ENCODE peak calls at places on chromosomes 4 and X, in eight cellular contexts. E is upper lobe of right lung, A is HFF-Myc, N is AG09319, G is GM23338, X is left lung, I is heart right ventricle, B is cardiac fibroblast. V is an unnamed sample.

GRCh38 chr4:34202154-34202553 is 2042.2 kb downstream of the ARAP2 start:
- DNase-seq in E (no peak), N (no peak), X (no peak), G (no peak), I (no peak), A (no peak), B (no peak), V (no peak)

GRCh38 chrX:1910207-1910470 is 295.3 kb downstream of the ASMT start:
- DNase-seq in X (no peak), A (no peak), G (no peak), E (no peak), I (no peak), N (no peak), B (no peak), V (no peak)

GRCh38 chr4:137541181-137541580 is 8.9 kb upstream of the PCDH18 start:
- DNase-seq in G (no peak), I (no peak), A (no peak), N (no peak), B (no peak), X (no peak), E (no peak), V (no peak)

GRCh38 chrX:97267376-97267775 is 383.7 kb downstream of the RPA4 start:
- DNase-seq in X (no peak), G (no peak), B (peak; percentile 14), E (no peak), A (no peak), N (no peak), I (no peak), V (no peak)

GRCh38 chr4:10015140-10015753 is 6.0 kb downstream of the SLC2A9 start:
- DNase-seq in B (peak; percentile 79), G (peak; percentile 82), X (no peak), E (no peak), N (no peak), A (no peak), I (no peak), V (no peak)

GRCh38 chr4:617644-618330 is 7.6 kb upstream of the PDE6B start:
- DNase-seq in E (peak; percentile 74), B (no peak), G (peak; percentile 65), X (peak; percentile 56), N (no peak), I (no peak), A (no peak), V (peak; percentile 72)

GRCh38 chrX:144388738-144389137 is 504.9 kb downstream of the UBE2NL start:
- DNase-seq in N (no peak), X (no peak), I (no peak), A (no peak), B (no peak), G (no peak), E (no peak), V (no peak)

GRCh38 chr4:118765399-118765798 is 70.5 kb downstream of the SEC24D start:
- DNase-seq in B (peak; percentile 96), X (no peak), I (no peak), N (peak; percentile 98), G (no peak), A (peak; percentile 99), E (no peak), V (no peak)

GRCh38 chr4:75686346-75686745 is 13.1 kb upstream of the G3BP2 start:
- DNase-seq in E (no peak), A (no peak), G (no peak), B (no peak), X (no peak), N (no peak), I (no peak), V (no peak)

GRCh38 chr4:181194096-181194495 is 1049.1 kb upstream of the TENM3 start:
- DNase-seq in X (no peak), A (no peak), E (no peak), B (no peak), I (no peak), N (no peak), G (no peak), V (no peak)

GRCh38 chrX:152635941-152636340 is 1.8 kb upstream of the GABRQ start:
- DNase-seq in E (no peak), B (peak; percentile 70), I (no peak), G (peak; percentile 79), A (no peak), N (peak; percentile 31), X (no peak), V (no peak)

GRCh38 chr4:183838987-183839712 is 66.0 kb upstream of the STOX2 start:
- DNase-seq in G (peak; percentile 70), B (peak; percentile 32), X (no peak), I (no peak), A (no peak), E (no peak), N (no peak), V (no peak)

GRCh38 chr4:86160423-86160822 is 199.4 kb downstream of the MAPK10 start:
- DNase-seq in B (peak; percentile 4), G (no peak), X (no peak), E (no peak), N (no peak), I (no peak), A (no peak), V (no peak)

GRCh38 chrX:132022115-132022862 is 813 bp upstream of the STK26 start:
- DNase-seq in N (no peak), A (no peak), B (peak; percentile 18), X (no peak), G (peak; percentile 14), I (no peak), E (no peak), V (no peak)

GRCh38 chr4:138275216-138275615 is 33.1 kb upstream of the SLC7A11 start:
- DNase-seq in I (no peak), G (no peak), A (no peak), B (peak; percentile 46), E (no peak), X (no peak), N (no peak), V (no peak)

DNA sequence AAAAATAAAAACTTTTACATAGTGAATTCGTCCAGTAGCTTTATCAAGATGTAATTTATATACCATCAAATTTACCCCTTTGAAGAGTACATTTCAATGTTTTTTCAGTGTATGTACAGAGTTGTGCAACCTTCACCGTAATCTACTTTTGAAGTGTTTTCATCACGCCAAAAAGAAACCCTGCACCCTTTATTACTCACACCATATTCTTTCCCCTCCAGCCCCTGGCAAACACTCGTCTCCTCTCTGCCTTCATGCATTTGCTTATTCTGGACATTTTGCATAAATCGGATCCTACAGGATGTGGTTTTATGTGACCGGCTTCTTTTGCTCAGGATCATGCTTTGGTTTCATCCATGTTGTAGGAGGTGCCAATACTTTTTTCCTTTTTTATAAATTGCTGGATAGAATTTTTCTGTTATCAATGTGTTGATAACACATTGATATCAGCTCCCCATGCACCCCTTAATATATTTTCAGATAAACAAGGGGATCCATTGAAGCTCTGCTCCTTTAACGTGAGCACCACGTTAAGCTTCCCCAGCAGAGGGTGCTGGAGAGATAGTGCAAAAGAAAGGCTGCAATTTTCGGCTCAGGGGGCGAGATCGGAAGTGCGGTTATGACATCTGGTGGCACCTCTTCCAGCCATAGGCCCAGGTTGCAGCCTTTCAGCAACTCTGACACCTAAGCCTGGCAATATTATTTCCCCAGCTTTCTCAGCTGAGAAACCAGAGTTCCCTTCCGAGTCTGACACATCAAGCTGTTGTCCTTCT is 100.1 kb upstream of the VCX3B start:
- DNase-seq in A (no peak), G (peak; percentile 81), X (no peak), B (no peak), N (no peak), E (no peak), I (no peak), V (no peak)
- TF ChIP-seq CTCF in A (no peak), G (peak; percentile 67), X (peak; percentile 33), B (no peak), N (no peak), E (peak; percentile 32), I (peak; percentile 39), V (peak; percentile 38)

DNA sequence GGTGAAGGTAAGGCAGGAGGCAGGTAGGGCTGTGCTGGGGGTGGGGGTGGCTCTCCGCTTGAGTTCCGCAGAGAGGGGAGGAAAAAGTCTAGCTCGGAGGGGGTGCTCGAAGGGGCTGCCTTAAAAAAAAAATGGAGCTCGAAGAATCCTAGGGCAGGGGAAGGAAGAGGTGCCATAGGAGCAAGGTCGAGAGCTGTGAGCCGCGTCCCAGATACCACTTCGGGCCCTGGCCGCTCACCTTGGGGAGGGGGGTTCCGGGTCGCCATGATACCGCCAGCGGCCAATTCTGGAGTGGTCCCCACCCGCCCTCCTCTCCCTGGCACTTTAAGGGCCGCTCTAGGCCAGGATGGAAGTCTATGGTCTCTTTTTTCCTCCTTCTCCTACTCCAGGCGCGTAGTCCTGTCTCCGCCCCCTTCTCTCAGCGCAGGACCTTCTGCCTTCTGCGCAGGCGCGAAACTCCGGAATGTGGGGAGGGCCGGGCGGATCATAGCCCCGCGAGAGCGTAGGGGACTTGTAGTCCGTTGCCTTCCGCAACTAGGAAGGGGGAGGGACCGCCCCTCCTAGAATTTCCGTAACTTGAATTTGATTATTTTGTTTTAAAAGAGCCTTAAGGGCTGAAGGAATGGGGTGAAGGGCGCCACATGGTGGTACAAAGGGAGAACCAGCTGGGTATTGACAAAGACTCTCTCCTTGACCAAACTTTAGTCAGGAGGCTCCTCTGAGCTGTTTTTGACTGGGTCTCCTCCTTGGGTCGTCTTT is at the start of gene FUNDC1:
- DNase-seq in N (peak; percentile 86), I (peak; percentile 94), E (peak; percentile 96), X (peak; percentile 95), G (peak; percentile 91), A (peak; percentile 75), B (peak; percentile 94), V (peak; percentile 97)
- TF ChIP-seq CTCF in N (peak; percentile 40), I (no peak), E (no peak), X (no peak), G (peak; percentile 42), A (peak; percentile 22), B (peak; percentile 27), V (peak; percentile 45)

GRCh38 chrX:112808651-112809050 is 32.0 kb downstream of the AMOT start:
- DNase-seq in A (no peak), E (no peak), X (no peak), G (no peak), I (no peak), N (no peak), B (no peak), V (no peak)
- TF ChIP-seq CTCF in A (no peak), E (no peak), X (no peak), G (no peak), I (no peak), N (no peak), B (no peak), V (no peak)

GRCh38 chr4:52103314-52103713 is 52.2 kb downstream of the SPATA18 start:
- DNase-seq in E (no peak), X (no peak), G (peak; percentile 69), N (no peak), I (no peak), B (peak; percentile 59), A (no peak), V (no peak)
- TF ChIP-seq CTCF in E (no peak), X (no peak), G (peak; percentile 69), N (peak; percentile 57), I (peak; percentile 14), B (peak; percentile 38), A (peak; percentile 51), V (peak; percentile 52)